ENCODE peak calls at places on chromosome 6, in four cellular contexts. C is dorsolateral prefrontal cortex, M is BJ, D is left lung. B is an unnamed sample.

GRCh38 chr6:3732345-3733141 is 19.0 kb downstream of the PXDC1 start:
- DNase-seq in C (peak), M (no peak), D (peak), B (peak)

GRCh38 chr6:52365317-52365716 is 3.4 kb downstream of the PAQR8 start:
- DNase-seq in C (no peak), M (no peak), D (no peak), B (no peak)

GRCh38 chr6:94254689-94255088 is 835.3 kb upstream of the EPHA7 start:
- DNase-seq in C (no peak), M (no peak), D (no peak), B (peak)

GRCh38 chr6:3283241-3283640 is 24.5 kb downstream of the PSMG4 start:
- DNase-seq in C (no peak), M (no peak), D (no peak), B (no peak)

GRCh38 chr6:169568314-169569087 is 133.3 kb downstream of the WDR27 start:
- DNase-seq in C (no peak), M (no peak), D (no peak), B (no peak)

GRCh38 chr6:40536442-40536841 is 50.7 kb downstream of the LRFN2 start:
- DNase-seq in C (no peak), M (no peak), D (no peak), B (no peak)

GRCh38 chr6:89688328-89688727 is 49.8 kb upstream of the LYRM2 start:
- DNase-seq in C (no peak), M (no peak), D (no peak), B (no peak)

GRCh38 chr6:17292600-17293133 is 11.5 kb downstream of the RBM24 start:
- DNase-seq in C (no peak), M (no peak), D (no peak), B (no peak)

GRCh38 chr6:131574133-131574532 is 1.1 kb downstream of the ARG1 start:
- DNase-seq in C (no peak), M (no peak), D (no peak), B (no peak)

GRCh38 chr6:14321992-14322772 is 204.6 kb downstream of the CD83 start:
- DNase-seq in C (no peak), M (no peak), D (no peak), B (peak)

GRCh38 chr6:5034736-5035135 is 30.9 kb upstream of the RPP40 start:
- DNase-seq in C (no peak), M (no peak), D (no peak), B (peak)

GRCh38 chr6:33323623-33323948 is 6.0 kb upstream of the ZBTB22 start:
- DNase-seq in C (no peak), M (no peak), D (no peak), B (no peak)

GRCh38 chr6:22327881-22328280 is 31.0 kb upstream of the PRL start:
- DNase-seq in C (no peak), M (no peak), D (no peak), B (no peak)

GRCh38 chr6:134007077-134007476 is 45.3 kb downstream of the SLC2A12 start:
- DNase-seq in C (no peak), M (no peak), D (peak), B (peak)

GRCh38 chr6:48490658-48491057 is 379.7 kb upstream of the PTCHD4 start:
- DNase-seq in C (no peak), M (no peak), D (no peak), B (no peak)

GRCh38 chr6:19279137-19279747 is 557.9 kb upstream of the ID4 start:
- DNase-seq in C (no peak), M (no peak), D (no peak), B (peak)

GRCh38 chr6:34484391-34484790 is 18.5 kb downstream of the PACSIN1 start:
- DNase-seq in C (no peak), M (no peak), D (no peak), B (peak)
- H3K4me3 ChIP-seq in C (no peak), M (no peak), D (no peak), B (no peak)

DNA sequence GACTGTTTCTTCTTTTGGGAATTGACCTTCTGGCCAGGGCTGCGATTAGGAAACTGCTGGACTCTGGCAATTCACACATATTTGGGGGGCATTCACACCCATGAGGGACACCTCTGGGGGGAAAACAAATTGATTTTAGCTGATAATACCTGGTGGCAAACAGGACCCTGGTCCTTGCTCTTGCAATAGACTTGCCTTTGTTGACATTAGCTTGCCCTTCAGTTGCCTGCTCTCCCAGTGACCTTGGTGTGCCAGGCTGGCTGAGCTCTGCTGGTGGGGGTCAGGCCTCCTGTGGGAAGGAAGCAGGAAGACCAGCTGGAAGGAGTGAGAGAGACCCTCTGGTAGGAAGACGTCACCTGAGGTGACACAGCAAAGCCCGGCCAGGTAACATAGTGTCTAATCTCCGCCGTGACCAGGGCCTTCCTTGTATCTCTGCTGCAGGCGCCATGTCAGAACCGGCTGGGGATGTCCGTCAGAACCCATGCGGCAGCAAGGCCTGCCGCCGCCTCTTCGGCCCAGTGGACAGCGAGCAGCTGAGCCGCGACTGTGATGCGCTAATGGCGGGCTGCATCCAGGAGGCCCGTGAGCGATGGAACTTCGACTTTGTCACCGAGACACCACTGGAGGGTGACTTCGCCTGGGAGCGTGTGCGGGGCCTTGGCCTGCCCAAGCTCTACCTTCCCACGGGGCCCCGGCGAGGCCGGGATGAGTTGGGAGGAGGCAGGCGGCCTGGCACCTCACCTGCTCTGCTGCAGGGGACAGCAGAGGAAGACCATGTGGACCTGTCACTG is 5.3 kb downstream of the CDKN1A start:
- DNase-seq in C (no peak), M (no peak), D (no peak), B (no peak)
- H3K4me3 ChIP-seq in C (no peak), M (no peak), D (no peak), B (no peak)

DNA sequence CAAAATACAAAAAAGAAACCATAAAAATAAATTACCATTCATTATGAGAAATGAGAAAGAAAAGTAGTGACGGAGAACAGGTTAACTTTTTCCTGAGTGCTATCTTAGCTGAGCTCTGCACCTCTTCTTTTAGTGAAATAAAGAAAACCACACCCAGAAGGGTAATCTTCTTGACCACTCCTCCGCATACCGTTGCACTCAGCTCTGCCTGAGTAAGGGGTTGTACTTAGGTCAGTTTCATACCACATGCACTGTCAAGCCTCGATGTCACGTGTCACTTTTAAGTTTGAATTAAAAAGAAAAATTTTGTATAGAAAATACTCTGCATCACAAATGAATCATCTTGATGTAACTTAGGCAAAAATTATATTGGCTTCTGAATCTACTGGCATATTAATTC is 2.8 kb downstream of the EZR start:
- DNase-seq in C (no peak), M (no peak), D (no peak), B (peak)
- H3K4me3 ChIP-seq in C (peak), M (no peak), D (peak), B (peak)

GRCh38 chr6:163943647-163944395 is 529.3 kb downstream of the QKI start:
- DNase-seq in C (peak), M (no peak), D (no peak), B (peak)
- H3K4me3 ChIP-seq in C (peak), M (no peak), D (no peak), B (no peak)

DNA sequence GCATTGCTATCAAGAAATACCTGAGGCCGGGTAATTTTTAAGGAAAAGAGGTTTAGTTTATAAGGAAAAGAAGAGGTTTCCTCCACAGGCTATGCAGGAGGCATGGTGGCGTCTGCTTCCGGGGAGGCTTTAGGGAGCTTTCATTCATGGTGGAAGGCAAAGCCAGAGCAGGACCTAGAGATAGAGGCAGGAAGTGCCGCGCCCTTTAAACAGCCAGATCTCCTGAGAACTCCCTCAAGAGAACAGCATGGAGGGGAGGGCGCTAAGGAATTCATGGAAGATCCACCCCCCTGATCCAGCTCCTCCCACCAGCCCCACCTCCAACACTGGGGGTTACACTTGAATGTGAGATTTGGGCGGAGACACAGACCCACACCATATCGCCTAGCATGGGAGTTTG is 13.9 kb upstream of the DACT2 start:
- DNase-seq in C (no peak), M (no peak), D (no peak), B (no peak)
- H3K4me3 ChIP-seq in C (no peak), M (no peak), D (no peak), B (no peak)

GRCh38 chr6:115819506-115819905 is 241.2 kb downstream of the FRK start:
- DNase-seq in C (no peak), M (no peak), D (no peak), B (peak)
- H3K4me3 ChIP-seq in C (no peak), M (no peak), D (no peak), B (no peak)

GRCh38 chr6:138105446-138105845 is 1.8 kb downstream of the PERP start:
- DNase-seq in C (no peak), M (no peak), D (no peak), B (peak)
- H3K4me3 ChIP-seq in C (no peak), M (peak), D (peak), B (peak)

DNA sequence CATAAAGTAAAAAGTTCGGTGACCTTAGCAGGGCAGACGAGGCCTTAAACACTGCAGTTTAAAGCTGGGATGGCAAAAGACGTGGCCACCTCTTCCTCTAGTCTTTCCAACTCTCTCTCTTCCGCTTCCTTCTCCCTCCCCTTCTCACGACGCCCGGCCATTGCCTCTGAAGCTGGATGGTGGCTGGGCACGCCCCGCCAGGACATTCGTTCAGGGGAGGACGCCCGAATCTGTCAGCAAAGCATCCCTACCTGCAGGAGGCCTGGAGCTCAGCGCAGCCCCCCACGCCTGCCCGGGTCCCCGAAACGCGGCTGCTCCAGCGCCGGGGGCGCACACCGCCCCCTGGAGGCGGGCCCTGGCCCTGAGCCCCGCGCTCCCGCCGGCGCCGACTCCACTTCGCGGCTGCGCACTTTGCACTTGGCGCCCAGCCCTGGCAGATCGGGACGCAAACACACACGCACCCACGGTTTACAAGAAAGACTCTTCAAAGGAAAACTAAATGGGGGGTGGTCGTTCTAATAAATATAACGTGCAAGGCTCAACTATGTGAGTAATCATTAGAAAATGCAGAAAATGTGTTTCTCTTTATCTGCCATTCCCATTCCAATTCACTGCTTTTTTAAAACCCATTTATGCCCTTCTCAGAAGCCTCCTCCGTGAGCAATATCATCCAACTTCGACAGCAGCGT is 54.7 kb upstream of the FOXC1 start:
- DNase-seq in C (peak), M (no peak), D (peak), B (peak)
- H3K4me3 ChIP-seq in C (peak), M (peak), D (peak), B (peak)

GRCh38 chr6:136920858-136921520 is 1.1 kb upstream of the SLC35D3 start:
- DNase-seq in C (no peak), M (no peak), D (no peak), B (no peak)
- H3K4me3 ChIP-seq in C (peak), M (peak), D (peak), B (peak)

DNA sequence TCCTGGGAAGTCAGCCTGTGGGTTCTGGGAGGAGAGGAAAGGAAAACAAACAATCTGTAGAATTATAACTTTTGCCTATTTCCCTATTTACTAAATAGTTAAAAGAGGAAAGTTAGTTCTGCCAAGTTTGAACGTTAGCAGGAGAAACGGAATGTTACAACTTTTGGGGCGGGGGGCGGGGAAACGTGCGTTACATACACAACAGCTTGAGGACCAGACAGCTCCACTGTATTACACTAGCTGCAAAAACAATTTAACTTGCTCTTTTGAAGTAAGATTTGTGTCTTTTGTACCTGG is 501 bp upstream of the PRDM1 start:
- DNase-seq in C (no peak), M (no peak), D (no peak), B (peak)
- H3K4me3 ChIP-seq in C (peak), M (peak), D (peak), B (peak)